ENCODE peak calls at places on chromosomes 6 and 20, in nine cellular contexts. C is CD4-positive, alpha-beta memory T cell; T is MG63; O is HCT116; X is ovary; I is heart left ventricle; B is adipocyte; F is Panc1; N is breast epithelium. P is an unnamed sample. For H3K36me3, the result is how much of the 10 kb centered on the place peaks cover.

GRCh38 chr6:149896491-149896890 is 1.4 kb downstream of the RAET1E start:
- DNase-seq in C (no peak), T (peak), O (no peak), X (no peak), I (no peak), B (peak), F (no peak), N (no peak), P (peak)

GRCh38 chr6:30839666-30840065 is 44.7 kb upstream of the DDR1 start:
- DNase-seq in C (no peak), T (no peak), O (no peak), X (no peak), I (no peak), B (no peak), F (no peak), N (no peak), P (no peak)

GRCh38 chr6:24996145-24996836 is 60.5 kb upstream of the RIPOR2 start:
- DNase-seq in C (no peak), T (no peak), O (no peak), X (no peak), I (no peak), B (no peak), F (no peak), N (no peak), P (no peak)

GRCh38 chr20:1964659-1965405 is 29.0 kb downstream of the PDYN start:
- DNase-seq in C (no peak), T (no peak), O (no peak), X (no peak), I (no peak), B (no peak), F (no peak), N (no peak), P (no peak)

GRCh38 chr6:54850061-54850460 is 3.5 kb downstream of the FAM83B start:
- DNase-seq in C (no peak), T (no peak), O (no peak), X (no peak), I (no peak), B (no peak), F (no peak), N (no peak), P (no peak)

GRCh38 chr20:33812673-33813462 is 1.7 kb downstream of the CHMP4B start:
- DNase-seq in C (no peak), T (no peak), O (no peak), X (no peak), I (no peak), B (peak), F (no peak), N (no peak), P (no peak)

GRCh38 chr6:152170702-152171667 is 363.5 kb downstream of the ESR1 start:
- DNase-seq in C (peak), T (no peak), O (no peak), X (no peak), I (no peak), B (peak), F (no peak), N (no peak), P (peak)

GRCh38 chr20:24448170-24448569 is 21.3 kb upstream of the SYNDIG1 start:
- DNase-seq in C (no peak), T (no peak), O (no peak), X (no peak), I (no peak), B (no peak), F (no peak), N (no peak), P (no peak)

GRCh38 chr6:151679941-151680340 is 127.5 kb upstream of the ESR1 start:
- DNase-seq in C (no peak), T (no peak), O (no peak), X (no peak), I (no peak), B (no peak), F (no peak), N (no peak), P (no peak)

GRCh38 chr20:23449400-23449799 is 3.3 kb downstream of the CST11 start:
- DNase-seq in C (no peak), T (no peak), O (no peak), X (no peak), I (no peak), B (no peak), F (no peak), N (no peak), P (no peak)

GRCh38 chr6:118122161-118122560 is 215.1 kb downstream of the SLC35F1 start:
- DNase-seq in C (no peak), T (no peak), O (no peak), X (no peak), I (no peak), B (no peak), F (no peak), N (no peak), P (no peak)

GRCh38 chr6:145508107-145508506 is 227.2 kb downstream of the EPM2A start:
- DNase-seq in C (no peak), T (no peak), O (no peak), X (no peak), I (no peak), B (no peak), F (no peak), N (no peak), P (no peak)

GRCh38 chr6:108562503-108562993 is 1.8 kb downstream of the FOXO3 start:
- DNase-seq in C (no peak), T (peak), O (peak), X (peak), I (peak), B (peak), F (peak), N (no peak), P (peak)

GRCh38 chr20:58236612-58237317 is 8.3 kb upstream of the ANKRD60 start:
- DNase-seq in C (peak), T (peak), O (no peak), X (peak), I (peak), B (peak), F (peak), N (peak), P (peak)

GRCh38 chr20:41748051-41748450 is 129.9 kb upstream of the CHD6 start:
- DNase-seq in C (no peak), T (no peak), O (no peak), X (no peak), I (no peak), B (no peak), F (no peak), N (no peak), P (no peak)

GRCh38 chr6:139655783-139656705 is 281.6 kb upstream of the CITED2 start:
- DNase-seq in C (no peak), T (no peak), O (peak), X (no peak), I (no peak), B (no peak), F (no peak), N (no peak), P (no peak)

GRCh38 chr6:57173056-57173885 is 1.1 kb downstream of the BAG2 start:
- DNase-seq in C (peak), T (peak), O (no peak), X (peak), I (no peak), B (peak), F (peak), N (no peak), P (peak)

GRCh38 chr6:21679761-21680265 is 86.3 kb downstream of the SOX4 start:
- DNase-seq in C (no peak), T (peak), O (no peak), X (no peak), I (no peak), B (peak), F (no peak), N (no peak), P (peak)

GRCh38 chr6:26199773-26200728 is 112.8 kb downstream of the HFE start:
- DNase-seq in C (no peak), T (no peak), O (peak), X (no peak), I (no peak), B (peak), F (no peak), N (no peak), P (peak)

GRCh38 chr20:3843490-3843889 is 3.1 kb upstream of the MAVS start:
- DNase-seq in C (no peak), T (peak), O (peak), X (no peak), I (no peak), B (peak), F (no peak), N (no peak), P (peak)

DNA sequence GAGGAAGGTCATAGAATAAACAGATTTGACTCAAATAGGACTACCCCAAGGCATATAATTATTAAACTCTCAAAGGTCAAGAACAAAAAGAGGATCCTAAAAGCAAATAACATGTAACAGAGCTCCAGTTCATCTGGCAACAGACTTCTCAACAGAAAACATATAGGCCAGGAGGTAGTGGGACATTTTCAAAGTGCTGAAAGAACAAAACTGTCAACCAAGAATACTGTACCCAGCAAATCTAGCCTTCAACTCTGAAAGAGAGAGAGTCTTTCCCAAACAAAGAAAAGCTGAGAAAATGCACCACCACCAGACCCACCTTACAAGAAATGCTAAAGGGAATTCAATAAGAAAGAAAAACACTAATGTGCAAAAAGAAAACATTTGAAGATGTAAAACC is 11.9 kb downstream of the NQO2 start:
- DNase-seq in C (no peak), T (no peak), O (no peak), X (no peak), I (no peak), B (no peak), F (no peak), N (no peak), P (no peak)
- H3K36me3 ChIP-seq in C (under half), T (under half), O (under half), X (under half), I (half or more), B (half or more), F (under half), N (under half), P (under half)

GRCh38 chr20:56865055-56865454 is 235.9 kb downstream of the TFAP2C start:
- DNase-seq in C (no peak), T (peak), O (no peak), X (no peak), I (no peak), B (no peak), F (no peak), N (no peak), P (no peak)
- H3K36me3 ChIP-seq in C (under half), T (under half), O (under half), X (under half), I (under half), B (under half), F (under half), N (under half), P (under half)

DNA sequence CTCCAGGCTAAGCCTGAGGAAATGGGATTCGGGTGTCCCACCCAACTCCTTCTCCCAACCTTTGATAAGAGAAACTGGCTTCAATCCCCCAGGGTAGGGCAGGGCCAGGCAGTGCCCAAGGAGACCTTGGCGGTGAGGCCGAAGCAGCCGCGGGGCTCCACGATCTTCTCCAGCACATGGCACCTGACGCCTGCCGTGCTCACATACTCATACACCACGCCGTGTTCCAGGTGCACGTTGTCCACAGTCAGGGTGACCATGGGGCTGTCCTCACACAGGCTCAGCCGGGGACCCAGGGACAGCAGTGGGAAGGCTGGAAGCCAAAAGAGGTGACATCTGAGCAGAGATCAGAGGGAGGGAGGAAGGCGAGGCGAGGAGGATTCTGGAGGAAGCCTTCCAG is 176.5 kb downstream of the PREX1 start:
- DNase-seq in C (no peak), T (no peak), O (no peak), X (no peak), I (no peak), B (no peak), F (no peak), N (no peak), P (no peak)
- H3K36me3 ChIP-seq in C (half or more), T (under half), O (under half), X (under half), I (half or more), B (under half), F (under half), N (under half), P (under half)

GRCh38 chr6:3732345-3733141 is 19.0 kb downstream of the PXDC1 start:
- DNase-seq in C (peak), T (peak), O (no peak), X (peak), I (peak), B (peak), F (no peak), N (peak), P (peak)

GRCh38 chr6:3735029-3735605 is 16.4 kb downstream of the PXDC1 start:
- DNase-seq in C (no peak), T (no peak), O (no peak), X (no peak), I (no peak), B (no peak), F (no peak), N (no peak), P (no peak)

GRCh38 chr6:3733321-3733925 is 18.1 kb downstream of the PXDC1 start:
- DNase-seq in C (no peak), T (no peak), O (no peak), X (no peak), I (no peak), B (no peak), F (no peak), N (peak), P (no peak)

GRCh38 chr6:3731700-3732099 is 19.8 kb downstream of the PXDC1 start:
- DNase-seq in C (no peak), T (no peak), O (no peak), X (no peak), I (no peak), B (no peak), F (no peak), N (peak), P (no peak)

DNA sequence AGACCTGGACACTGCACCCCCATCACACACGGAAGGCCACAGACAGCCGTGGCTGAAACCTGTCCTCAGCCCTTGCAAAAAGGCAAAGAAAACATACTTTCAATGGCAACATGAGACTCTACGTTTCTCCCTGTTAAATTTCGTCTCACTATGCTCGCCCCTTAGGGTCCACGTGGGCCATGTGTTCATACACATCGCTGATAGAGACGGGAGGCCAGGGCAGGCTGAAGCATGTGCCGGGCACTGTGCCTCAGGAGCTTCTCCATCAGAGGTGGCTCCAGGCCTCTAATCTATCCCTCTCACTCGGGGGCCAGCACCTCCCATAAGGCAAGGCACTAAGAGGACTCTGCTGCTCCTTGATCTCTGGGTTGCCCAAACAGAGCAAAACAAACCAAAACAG is 17.5 kb downstream of the PXDC1 start:
- DNase-seq in C (no peak), T (no peak), O (no peak), X (no peak), I (no peak), B (no peak), F (no peak), N (no peak), P (no peak)
- H3K36me3 ChIP-seq in C (under half), T (half or more), O (under half), X (under half), I (half or more), B (half or more), F (under half), N (under half), P (under half)

GRCh38 chr6:562052-562676 is 94.7 kb downstream of the HUS1B start:
- DNase-seq in C (no peak), T (no peak), O (no peak), X (no peak), I (no peak), B (no peak), F (no peak), N (no peak), P (no peak)

GRCh38 chr6:558959-559358 is 97.9 kb downstream of the HUS1B start:
- DNase-seq in C (no peak), T (no peak), O (no peak), X (no peak), I (no peak), B (peak), F (no peak), N (no peak), P (no peak)

GRCh38 chr6:563863-564262 is 93.0 kb downstream of the HUS1B start:
- DNase-seq in C (no peak), T (no peak), O (no peak), X (no peak), I (no peak), B (no peak), F (no peak), N (no peak), P (no peak)

GRCh38 chr6:558089-558488 is 98.8 kb downstream of the HUS1B start:
- DNase-seq in C (no peak), T (no peak), O (no peak), X (no peak), I (no peak), B (peak), F (no peak), N (no peak), P (no peak)
- H3K36me3 ChIP-seq in C (under half), T (under half), O (under half), X (under half), I (under half), B (under half), F (under half), N (under half), P (under half)

GRCh38 chr20:59623583-59623982 is 19.2 kb downstream of the PHACTR3 start:
- DNase-seq in C (no peak), T (no peak), O (no peak), X (no peak), I (no peak), B (no peak), F (no peak), N (no peak), P (no peak)

GRCh38 chr20:59620860-59621485 is 16.6 kb downstream of the PHACTR3 start:
- DNase-seq in C (no peak), T (no peak), O (no peak), X (no peak), I (no peak), B (no peak), F (no peak), N (no peak), P (no peak)

GRCh38 chr20:59624401-59624800 is 20.1 kb downstream of the PHACTR3 start:
- DNase-seq in C (no peak), T (no peak), O (no peak), X (no peak), I (no peak), B (no peak), F (no peak), N (no peak), P (no peak)

GRCh38 chr20:59622496-59622895 is 18.2 kb downstream of the PHACTR3 start:
- DNase-seq in C (no peak), T (no peak), O (no peak), X (no peak), I (no peak), B (no peak), F (no peak), N (no peak), P (no peak)

GRCh38 chr20:59623133-59623532 is 18.8 kb downstream of the PHACTR3 start:
- DNase-seq in C (no peak), T (no peak), O (no peak), X (no peak), I (no peak), B (no peak), F (no peak), N (no peak), P (no peak)
- H3K36me3 ChIP-seq in C (under half), T (under half), O (under half), X (under half), I (under half), B (under half), F (under half), N (under half), P (under half)

P was measured in IMR-90.